ENCODE peak calls at places on chromosomes 13 and 19, in nine cellular contexts. Z is body of pancreas; J is choroid plexus epithelial cell; S is adrenal gland; U is thoracic aorta; Y is CD8-positive, alpha-beta T cell; V is fibroblast of the aortic adventitia; Q is cardiac muscle cell; F is AG04450. T is an unnamed sample.

GRCh38 chr19:51123381-51124186 is 1.1 kb upstream of the SIGLEC9 start:
- DNase-seq in F (no peak), V (no peak), Q (no peak), J (peak; percentile 26), S (no peak), Z (peak; percentile 71), Y (peak; percentile 45), U (no peak), T (peak; percentile 62)

GRCh38 chr13:98517576-98518310 is 59.2 kb downstream of the STK24 start:
- DNase-seq in Q (no peak), F (no peak), V (no peak), U (no peak), Y (no peak), Z (no peak), J (no peak), S (no peak), T (no peak)

GRCh38 chr13:23966221-23966690 is 69.0 kb upstream of the C1QTNF9B start:
- DNase-seq in Z (no peak), S (no peak), Y (no peak), F (no peak), Q (no peak), V (no peak), J (no peak), U (no peak), T (no peak)

GRCh38 chr19:2981898-2982297 is 4.5 kb downstream of the TLE6 start:
- DNase-seq in Z (no peak), S (no peak), U (no peak), Q (no peak), J (no peak), Y (no peak), V (no peak), F (no peak), T (no peak)

GRCh38 chr13:35888327-35888940 is 242.7 kb downstream of the DCLK1 start:
- DNase-seq in S (no peak), J (peak; percentile 31), Q (peak; percentile 30), F (no peak), Z (peak; percentile 10), V (peak; percentile 25), Y (no peak), U (no peak), T (no peak)

GRCh38 chr13:40494932-40495619 is 171.4 kb downstream of the FOXO1 start:
- DNase-seq in F (no peak), Y (no peak), Q (no peak), U (no peak), V (no peak), J (no peak), Z (no peak), S (no peak), T (no peak)

GRCh38 chr13:111877906-111878305 is 189.0 kb upstream of the SOX1 start:
- DNase-seq in U (no peak), S (no peak), F (no peak), J (no peak), V (no peak), Z (no peak), Y (no peak), Q (no peak), T (no peak)

GRCh38 chr13:43074824-43075510 is 51.6 kb downstream of the DNAJC15 start:
- DNase-seq in U (no peak), S (no peak), Z (no peak), Q (no peak), Y (no peak), J (no peak), F (no peak), V (no peak), T (no peak)

GRCh38 chr19:10517760-10518443 is 655 bp upstream of the S1PR5 start:
- DNase-seq in Q (peak; percentile 27), F (no peak), Y (no peak), S (peak; percentile 22), Z (no peak), U (no peak), V (no peak), J (peak; percentile 15), T (no peak)

GRCh38 chr13:33017410-33017929 is 1.2 kb downstream of the KL start:
- DNase-seq in U (no peak), Q (peak; percentile 85), Z (peak; percentile 25), V (peak; percentile 47), F (no peak), S (peak; percentile 16), J (peak; percentile 81), Y (no peak), T (no peak)

GRCh38 chr13:33014291-33014690 is 1.9 kb upstream of the KL start:
- DNase-seq in V (no peak), S (no peak), Y (no peak), Q (no peak), Z (no peak), U (no peak), F (no peak), J (no peak), T (no peak)

GRCh38 chr13:33015275-33015674 is 948 bp upstream of the KL start:
- DNase-seq in J (no peak), F (no peak), U (no peak), Y (no peak), Q (no peak), Z (no peak), S (peak; percentile 13), V (no peak), T (no peak)

GRCh38 chr13:33016414-33017409 is at the start of gene KL:
- DNase-seq in Y (no peak), V (no peak), S (peak; percentile 10), U (no peak), J (no peak), Z (peak; percentile 9), Q (peak; percentile 16), F (no peak), T (peak; percentile 80)

GRCh38 chr13:33015791-33016323 is 366 bp upstream of the KL start:
- DNase-seq in S (peak; percentile 11), J (no peak), Q (no peak), F (no peak), U (no peak), Y (no peak), Z (no peak), V (no peak), T (peak; percentile 65)
- H3K4me3 ChIP-seq in S (no peak overlapping the region), J (no peak overlapping the region), Q (peak overlapping the region; percentile 33), F (no peak overlapping the region), U (peak overlapping the region; percentile 68), Y (peak overlapping the region; percentile 25), Z (no peak overlapping the region), V (no peak overlapping the region), T (peak overlapping the region; percentile 50)

DNA sequence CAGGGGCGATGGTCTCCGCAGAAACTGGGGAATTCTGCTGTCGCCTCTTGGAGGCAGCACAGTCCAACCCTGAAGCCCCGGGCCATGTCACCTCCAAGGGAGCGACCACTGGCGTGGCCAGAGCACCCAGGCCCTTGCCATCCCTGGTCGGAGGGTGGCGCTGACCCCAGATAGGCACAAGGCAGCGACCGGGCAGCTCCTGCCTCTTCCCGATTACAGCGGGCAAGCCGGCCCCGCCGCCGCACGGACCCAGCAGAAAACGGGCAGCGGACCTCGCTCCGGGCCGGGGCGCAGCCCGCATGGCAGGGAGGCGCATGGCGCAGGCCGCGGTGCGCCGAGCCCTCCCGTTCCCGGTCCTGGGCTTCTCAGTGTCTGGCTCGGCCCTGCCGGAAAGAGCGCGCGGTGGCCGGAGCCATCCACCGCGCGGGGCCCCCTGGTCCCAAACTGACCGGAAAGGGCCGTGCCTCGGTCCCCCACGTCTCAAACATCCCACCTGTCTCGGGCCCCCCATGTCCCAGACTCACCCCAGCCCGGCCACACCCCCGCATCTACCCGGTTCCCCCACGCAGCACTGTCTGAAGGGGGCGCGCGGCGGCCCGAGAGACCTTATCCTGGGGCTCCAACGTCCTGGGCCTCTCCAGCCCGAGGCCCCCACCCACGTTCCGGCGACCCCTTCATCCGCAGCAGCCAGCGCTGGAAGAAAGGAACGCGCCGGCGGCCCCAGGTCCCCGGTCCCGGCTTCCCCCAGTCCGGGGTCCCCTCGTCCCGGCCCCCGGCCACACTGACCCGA is 725 bp downstream of the CERS1 start:
- DNase-seq in Q (peak; percentile 24), U (no peak), V (peak; percentile 24), J (peak; percentile 7), S (peak; percentile 64), Z (peak; percentile 48), Y (no peak), F (no peak), T (no peak)
- TF ChIP-seq CTCF in Q (peak; percentile 35), U (no peak), V (peak; percentile 43), J (peak; percentile 22), S (peak; percentile 25), Z (peak; percentile 38), Y (no peak), F (peak; percentile 32), T (peak; percentile 34)

DNA sequence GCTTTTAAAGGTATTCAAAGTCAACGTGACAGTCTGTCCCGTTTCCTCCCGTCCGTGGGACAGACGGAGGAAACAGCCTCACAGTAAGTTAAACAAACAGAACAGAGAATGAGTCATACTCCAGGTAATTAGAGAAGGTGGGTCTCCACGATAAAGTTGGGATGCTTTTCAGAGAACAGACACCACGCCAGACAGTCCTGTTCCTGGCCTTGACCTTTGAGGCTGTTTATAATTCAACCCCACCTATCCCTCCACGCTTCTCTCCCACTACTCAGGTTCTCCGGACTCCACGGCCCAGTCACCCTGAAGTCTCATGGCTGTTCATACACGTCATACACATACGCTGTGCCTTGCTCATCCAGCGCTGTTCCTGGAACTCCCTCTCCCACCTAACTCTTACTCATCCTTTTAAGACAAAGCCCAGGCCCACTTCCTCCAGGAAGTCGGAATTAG is 42.5 kb downstream of the ARHGEF18 start:
- DNase-seq in U (no peak), V (peak; percentile 67), Q (peak; percentile 83), F (no peak), J (peak; percentile 58), S (no peak), Z (no peak), Y (no peak), T (no peak)
- H3K4me3 ChIP-seq in U (no peak overlapping the region), V (no peak overlapping the region), Q (no peak overlapping the region), F (no peak overlapping the region), J (no peak overlapping the region), S (no peak overlapping the region), Z (no peak overlapping the region), Y (no peak overlapping the region), T (no peak overlapping the region)

GRCh38 chr19:48069435-48069834 is 25.6 kb upstream of the CABP5 start:
- DNase-seq in Y (no peak), S (no peak), F (no peak), V (no peak), Z (no peak), J (no peak), U (no peak), Q (no peak), T (no peak)
- TF ChIP-seq CTCF in Y (no peak), S (no peak), F (no peak), V (peak; percentile 7), Z (no peak), J (peak; percentile 6), U (no peak), Q (peak; percentile 3), T (no peak)